ENCODE peak calls at places on chromosomes 7 and 10, in eight cellular contexts. B, C, L, Q, N, A, F and W are unnamed samples. For H3K4me1 and H3K36me3, the result is how much of the 10 kb centered on the place peaks cover.

GRCh38 chr10:119726291-119727261 is 726 bp downstream of the INPP5F start:
- DNase-seq in B (peak), C (peak), L (no peak), Q (peak), N (peak), A (no peak), F (no peak), W (peak)

GRCh38 chr7:104926905-104927454 is 87.0 kb upstream of the KMT2E start:
- DNase-seq in B (peak), C (no peak), L (no peak), Q (peak), N (peak), A (no peak), F (no peak), W (no peak)

GRCh38 chr7:117091721-117092120 is 138.4 kb downstream of the ST7 start:
- DNase-seq in B (no peak), C (no peak), L (no peak), Q (no peak), N (no peak), A (no peak), F (no peak), W (no peak)

GRCh38 chr7:134741901-134742635 is 37.4 kb upstream of the CALD1 start:
- DNase-seq in B (peak), C (peak), L (no peak), Q (no peak), N (no peak), A (peak), F (no peak), W (peak)

GRCh38 chr10:92810934-92811532 is 37.3 kb upstream of the EXOC6 start:
- DNase-seq in B (peak), C (no peak), L (no peak), Q (no peak), N (no peak), A (no peak), F (no peak), W (no peak)

GRCh38 chr10:116611153-116611545 is 9.6 kb upstream of the PNLIPRP2 start:
- DNase-seq in B (no peak), C (no peak), L (no peak), Q (no peak), N (peak), A (no peak), F (no peak), W (no peak)

GRCh38 chr7:128322040-128322643 is 21.6 kb downstream of the RBM28 start:
- DNase-seq in B (peak), C (no peak), L (no peak), Q (no peak), N (no peak), A (peak), F (peak), W (peak)

GRCh38 chr10:86699991-86700840 is 31.9 kb downstream of the LDB3 start:
- DNase-seq in B (no peak), C (no peak), L (no peak), Q (no peak), N (peak), A (no peak), F (no peak), W (no peak)

GRCh38 chr7:95199779-95200558 is 124.4 kb downstream of the PON1 start:
- DNase-seq in B (peak), C (peak), L (peak), Q (no peak), N (peak), A (peak), F (peak), W (peak)

GRCh38 chr7:47191316-47191715 is 390.6 kb downstream of the TNS3 start:
- DNase-seq in B (no peak), C (no peak), L (no peak), Q (no peak), N (no peak), A (no peak), F (no peak), W (no peak)

GRCh38 chr7:47186316-47186715 is 395.6 kb downstream of the TNS3 start:
- DNase-seq in B (no peak), C (no peak), L (no peak), Q (no peak), N (no peak), A (no peak), F (no peak), W (no peak)

GRCh38 chr7:47185839-47186238 is 396.1 kb downstream of the TNS3 start:
- DNase-seq in B (no peak), C (no peak), L (no peak), Q (no peak), N (no peak), A (no peak), F (no peak), W (no peak)

GRCh38 chr7:47190462-47190861 is 391.4 kb downstream of the TNS3 start:
- DNase-seq in B (no peak), C (no peak), L (no peak), Q (no peak), N (no peak), A (no peak), F (no peak), W (no peak)

GRCh38 chr7:47188653-47189315 is 393.1 kb downstream of the TNS3 start:
- DNase-seq in B (no peak), C (no peak), L (no peak), Q (no peak), N (no peak), A (no peak), F (no peak), W (no peak)
- H3K4me1 ChIP-seq in B (under half), C (under half), L (under half), Q (under half), N (under half), A (under half), F (under half), W (under half)

GRCh38 chr7:1489336-1489735 is 14.9 kb downstream of the INTS1 start:
- DNase-seq in B (no peak), C (no peak), L (no peak), Q (no peak), N (no peak), A (no peak), F (no peak), W (no peak)
- H3K36me3 ChIP-seq in B (under half), C (half or more), L (half or more), Q (under half), N (under half), A (under half), F (under half), W (under half)

DNA sequence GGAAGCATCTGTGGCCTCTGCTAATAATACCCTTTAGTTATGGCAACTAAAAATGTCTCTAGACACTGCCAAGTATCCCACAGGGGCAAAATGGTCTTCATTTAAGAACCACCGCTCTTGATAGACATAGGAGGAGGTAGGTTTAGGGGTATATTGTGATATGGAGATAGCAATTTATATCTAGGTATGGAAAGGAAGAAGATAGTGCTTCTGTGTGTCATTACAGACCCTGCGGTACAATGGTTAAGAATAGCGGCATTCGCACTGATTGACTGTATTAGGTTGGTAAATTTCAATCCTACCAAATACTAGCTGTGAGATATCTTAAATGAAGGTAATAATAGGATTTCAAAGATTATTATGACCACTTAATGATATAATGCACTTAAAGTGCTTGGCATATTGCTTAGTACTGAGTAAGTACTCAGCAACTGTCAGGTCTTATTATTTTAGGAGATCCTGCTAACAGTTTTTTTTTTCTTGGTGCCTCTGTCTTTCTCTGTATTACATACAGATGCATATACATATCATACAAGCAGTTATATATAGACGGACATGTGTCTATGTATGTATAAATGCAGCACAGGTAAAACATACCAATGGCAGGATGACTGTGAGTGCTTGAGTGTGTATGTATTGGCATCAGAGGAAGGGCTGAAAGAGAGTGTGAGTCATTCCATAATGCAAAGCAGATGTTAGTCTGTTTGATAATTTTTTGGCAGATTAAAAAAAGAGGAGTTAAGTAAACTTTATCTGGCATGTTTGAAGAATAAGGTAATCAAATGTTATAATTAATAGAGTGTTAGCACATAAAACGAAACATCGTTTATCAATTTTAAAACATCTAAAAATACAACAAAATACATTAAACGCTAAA is 50.0 kb upstream of the ITGB8 start:
- DNase-seq in B (no peak), C (no peak), L (no peak), Q (no peak), N (no peak), A (peak), F (peak), W (no peak)
- H3K4me3 ChIP-seq in B (no peak), C (no peak), L (no peak), Q (no peak), N (no peak), A (no peak), F (no peak), W (no peak)

GRCh38 chr10:80448204-80448603 is 5.9 kb upstream of the TSPAN14 start:
- DNase-seq in B (no peak), C (no peak), L (no peak), Q (no peak), N (no peak), A (no peak), F (no peak), W (no peak)
- H3K4me1 ChIP-seq in B (under half), C (under half), L (under half), Q (under half), N (under half), A (under half), F (under half), W (under half)

GRCh38 chr10:283140-283479 is 147.9 kb downstream of the ZMYND11 start:
- DNase-seq in B (no peak), C (no peak), L (no peak), Q (no peak), N (no peak), A (no peak), F (no peak), W (no peak)
- H3K36me3 ChIP-seq in B (under half), C (half or more), L (half or more), Q (under half), N (under half), A (under half), F (under half), W (under half)